ENCODE peak calls at places on chromosomes 3 and 15, in four cellular contexts. C, Q, P and T are unnamed samples.

GRCh38 chr3:122325769-122326168 is 721 bp downstream of the CSTA start:
- DNase-seq in Q (no peak), P (no peak), C (no peak), T (no peak)

GRCh38 chr15:64928626-64929220 is 17.0 kb downstream of the ANKDD1A start:
- DNase-seq in Q (peak), P (no peak), C (no peak), T (no peak)

GRCh38 chr15:91534235-91534634 is 319.3 kb upstream of the SLCO3A1 start:
- DNase-seq in P (no peak), C (no peak), Q (no peak), T (no peak)

GRCh38 chr15:101641894-101642293 is 10.3 kb downstream of the TM2D3 start:
- DNase-seq in C (no peak), Q (no peak), P (peak), T (no peak)

GRCh38 chr15:58292761-58293175 is 139.0 kb upstream of the LIPC start:
- DNase-seq in Q (no peak), P (no peak), C (no peak), T (no peak)

GRCh38 chr3:141876891-141877561 is 583 bp downstream of the ATP1B3 start:
- DNase-seq in C (peak), P (peak), Q (peak), T (peak)

GRCh38 chr3:67765575-67765974 is 111.2 kb upstream of the SUCLG2 start:
- DNase-seq in P (no peak), Q (no peak), C (no peak), T (no peak)

GRCh38 chr3:28606283-28606682 is 257.7 kb upstream of the AZI2 start:
- DNase-seq in P (no peak), C (no peak), Q (no peak), T (no peak)

GRCh38 chr3:174051191-174051590 is 653.6 kb downstream of the NLGN1 start:
- DNase-seq in Q (no peak), P (no peak), C (no peak), T (no peak)

GRCh38 chr15:73291441-73291840 is 77.3 kb downstream of the HCN4 start:
- DNase-seq in Q (no peak), C (no peak), P (no peak), T (no peak)

GRCh38 chr3:99878005-99878404 is 60.3 kb downstream of the CMSS1 start:
- DNase-seq in C (no peak), Q (no peak), P (peak), T (no peak)

GRCh38 chr3:10594915-10595314 is 89.5 kb upstream of the ATP2B2 start:
- DNase-seq in C (no peak), P (peak), Q (no peak), T (no peak)

GRCh38 chr3:179991877-179992276 is 44.9 kb downstream of the PEX5L start:
- DNase-seq in Q (no peak), C (no peak), P (no peak), T (no peak)

GRCh38 chr15:74780983-74781672 is 752 bp upstream of the CSK start:
- DNase-seq in Q (no peak), C (no peak), P (peak), T (no peak)

GRCh38 chr3:17183951-17184550 is 299.3 kb downstream of the PLCL2 start:
- DNase-seq in P (no peak), C (no peak), Q (no peak), T (no peak)

GRCh38 chr15:70917955-70918354 is 25.3 kb downstream of the LRRC49 start:
- DNase-seq in C (no peak), Q (no peak), P (no peak), T (no peak)

GRCh38 chr15:33168444-33168843 is 26.1 kb downstream of the FMN1 start:
- DNase-seq in P (no peak), C (no peak), Q (no peak), T (no peak)

DNA sequence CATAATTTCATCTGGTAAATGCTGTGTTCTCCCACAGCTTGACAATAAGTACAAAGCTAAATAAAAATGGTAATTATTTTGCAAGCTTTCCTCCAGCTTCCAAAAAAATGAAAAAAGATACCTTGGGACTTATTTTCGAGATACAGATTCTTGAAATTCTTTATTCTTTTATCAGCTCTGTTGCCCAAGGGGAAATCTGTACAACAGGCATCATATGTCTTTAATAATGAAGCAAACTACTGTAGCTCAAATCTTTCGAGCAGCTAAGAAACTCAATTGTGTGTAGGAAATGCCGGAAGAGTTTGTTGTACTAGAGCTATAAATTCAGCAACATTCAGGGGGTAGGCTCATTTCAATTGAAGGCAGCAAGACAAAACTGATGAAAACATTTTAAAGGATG is 297.7 kb downstream of the GBE1 start:
- DNase-seq in C (no peak), Q (no peak), P (no peak), T (no peak)
- H3K4me3 ChIP-seq in C (no peak), Q (no peak), P (no peak), T (no peak)

GRCh38 chr15:95324596-95325135 is 1005.8 kb upstream of the NR2F2 start:
- DNase-seq in C (no peak), Q (no peak), P (no peak), T (no peak)
- H3K4me3 ChIP-seq in C (no peak), Q (no peak), P (no peak), T (peak)

GRCh38 chr3:152280539-152280938 is 11.8 kb downstream of the MBNL1 start:
- DNase-seq in C (no peak), P (no peak), Q (no peak), T (no peak)
- H3K4me3 ChIP-seq in C (no peak), P (no peak), Q (no peak), T (peak)

GRCh38 chr3:66297260-66297863 is 76.6 kb downstream of the SLC25A26 start:
- DNase-seq in Q (no peak), P (no peak), C (no peak), T (no peak)
- H3K4me3 ChIP-seq in Q (no peak), P (no peak), C (no peak), T (no peak)